ENCODE peak calls at places on chromosomes 5 and 9, in four cellular contexts. One of them, this sample, is unnamed.

GRCh38 chr9:131836607-131837315 is 96.9 kb upstream of the RAPGEF1 start:
- DNase-seq in K562: no peak
- DNase-seq in HepG2: no peak
- DNase-seq in GM12878: no peak
- DNase-seq in this sample: no peak

GRCh38 chr5:40991168-40991980 is 79.8 kb downstream of the MROH2B start:
- DNase-seq in K562: no peak
- DNase-seq in HepG2: peak
- DNase-seq in GM12878: no peak
- DNase-seq in this sample: no peak

GRCh38 chr9:133726401-133727276 is 11.5 kb downstream of the SARDH start:
- DNase-seq in K562: peak
- DNase-seq in HepG2: peak
- DNase-seq in GM12878: no peak
- DNase-seq in this sample: no peak

GRCh38 chr5:171122372-171122771 is 186.7 kb upstream of the TLX3 start:
- DNase-seq in K562: no peak
- DNase-seq in HepG2: no peak
- DNase-seq in GM12878: no peak
- DNase-seq in this sample: no peak

GRCh38 chr5:76104027-76104426 is 20.8 kb downstream of the SV2C start:
- DNase-seq in K562: no peak
- DNase-seq in HepG2: peak
- DNase-seq in GM12878: no peak
- DNase-seq in this sample: peak

GRCh38 chr9:101440714-101441230 is 5.2 kb upstream of the ALDOB start:
- DNase-seq in K562: no peak
- DNase-seq in HepG2: peak
- DNase-seq in GM12878: no peak
- DNase-seq in this sample: no peak

GRCh38 chr5:36177715-36178556 is 26.0 kb downstream of the SKP2 start:
- DNase-seq in K562: no peak
- DNase-seq in HepG2: peak
- DNase-seq in GM12878: no peak
- DNase-seq in this sample: no peak

GRCh38 chr5:78495800-78496199 is 135.4 kb downstream of the SCAMP1 start:
- DNase-seq in K562: no peak
- DNase-seq in HepG2: no peak
- DNase-seq in GM12878: no peak
- DNase-seq in this sample: no peak

DNA sequence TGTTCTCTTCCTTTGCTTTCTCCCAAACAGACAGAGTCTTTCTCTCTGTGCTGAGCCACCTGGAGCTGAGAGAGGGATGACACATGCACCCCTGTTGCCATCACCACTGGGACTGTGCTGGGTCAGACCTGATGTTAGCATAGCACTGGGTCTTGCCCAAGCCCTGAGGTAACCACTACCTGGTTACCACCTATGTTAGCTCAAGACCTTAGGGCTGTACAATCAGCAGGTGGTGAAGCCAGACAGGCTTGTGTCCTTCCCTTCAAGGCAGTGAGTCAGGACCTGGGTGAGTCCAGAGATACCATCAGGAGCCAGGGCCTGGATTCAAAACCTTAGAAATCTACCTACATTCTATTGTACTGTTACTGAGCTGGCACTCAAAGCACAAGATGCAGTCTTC is 32.1 kb downstream of the FST start:
- DNase-seq in K562: no peak
- DNase-seq in HepG2: no peak
- DNase-seq in GM12878: no peak
- DNase-seq in this sample: no peak
- TF ChIP-seq ATF3 in K562: no peak
- TF ChIP-seq ATF3 in HepG2: no peak
- TF ChIP-seq ATF3 in GM12878: no peak
- TF ChIP-seq ATF3 in this sample: no peak

GRCh38 chr9:138099803-138100598 is 222.4 kb downstream of the CACNA1B start:
- DNase-seq in K562: no peak
- DNase-seq in HepG2: no peak
- DNase-seq in GM12878: no peak
- DNase-seq in this sample: no peak
- TF ChIP-seq HDAC6 in K562: no peak
- TF ChIP-seq HDAC6 in HepG2: no peak
- TF ChIP-seq HDAC6 in GM12878: no peak
- TF ChIP-seq HDAC6 in this sample: no peak

GRCh38 chr9:126050605-126050990 is 276.0 kb upstream of the MVB12B start:
- DNase-seq in K562: no peak
- DNase-seq in HepG2: no peak
- DNase-seq in GM12878: no peak
- DNase-seq in this sample: no peak

GRCh38 chr9:126053913-126054312 is 272.7 kb upstream of the MVB12B start:
- DNase-seq in K562: no peak
- DNase-seq in HepG2: no peak
- DNase-seq in GM12878: no peak
- DNase-seq in this sample: no peak

GRCh38 chr9:126055386-126055785 is 271.2 kb upstream of the MVB12B start:
- DNase-seq in K562: no peak
- DNase-seq in HepG2: no peak
- DNase-seq in GM12878: no peak
- DNase-seq in this sample: no peak

GRCh38 chr9:126051446-126052130 is 275.0 kb upstream of the MVB12B start:
- DNase-seq in K562: no peak
- DNase-seq in HepG2: no peak
- DNase-seq in GM12878: no peak
- DNase-seq in this sample: no peak

DNA sequence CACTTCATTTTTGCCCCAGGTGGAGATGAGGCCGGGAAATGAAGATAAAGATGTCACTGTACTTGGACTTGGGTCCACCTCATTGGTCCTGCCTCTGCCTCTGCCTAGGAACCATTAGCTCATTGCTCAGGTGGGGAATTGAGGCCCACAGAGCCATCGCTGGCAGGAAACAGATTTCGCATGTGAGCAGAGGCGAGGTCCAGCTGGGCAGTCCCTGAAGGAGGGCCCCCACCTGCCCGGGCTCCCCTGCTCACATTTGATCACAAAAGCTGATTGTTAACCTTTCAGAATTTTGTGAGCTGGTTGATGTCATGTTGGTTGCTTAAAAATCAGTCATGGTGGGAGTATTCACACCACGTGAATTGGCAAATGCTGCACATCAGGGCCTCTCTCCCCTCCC is 273.8 kb upstream of the MVB12B start:
- DNase-seq in K562: no peak
- DNase-seq in HepG2: no peak
- DNase-seq in GM12878: no peak
- DNase-seq in this sample: no peak
- TF ChIP-seq ATF3 in K562: no peak
- TF ChIP-seq ATF3 in HepG2: no peak
- TF ChIP-seq ATF3 in GM12878: no peak
- TF ChIP-seq ATF3 in this sample: no peak

GRCh38 chr5:60972225-60972624 is 27.2 kb downstream of the NDUFAF2 start:
- DNase-seq in K562: no peak
- DNase-seq in HepG2: no peak
- DNase-seq in GM12878: peak
- DNase-seq in this sample: no peak
- TF ChIP-seq HDAC6 in K562: no peak
- TF ChIP-seq HDAC6 in HepG2: no peak
- TF ChIP-seq HDAC6 in GM12878: no peak
- TF ChIP-seq HDAC6 in this sample: no peak

GRCh38 chr9:135476981-135477380 is 2.6 kb upstream of the PPP1R26 start:
- DNase-seq in K562: no peak
- DNase-seq in HepG2: peak
- DNase-seq in GM12878: no peak
- DNase-seq in this sample: no peak

GRCh38 chr9:135473972-135474543 is 5.5 kb upstream of the PPP1R26 start:
- DNase-seq in K562: no peak
- DNase-seq in HepG2: no peak
- DNase-seq in GM12878: no peak
- DNase-seq in this sample: no peak

GRCh38 chr9:135476561-135476960 is 3.0 kb upstream of the PPP1R26 start:
- DNase-seq in K562: no peak
- DNase-seq in HepG2: no peak
- DNase-seq in GM12878: no peak
- DNase-seq in this sample: no peak

GRCh38 chr9:135471751-135472640 is 7.6 kb upstream of the PPP1R26 start:
- DNase-seq in K562: peak
- DNase-seq in HepG2: no peak
- DNase-seq in GM12878: no peak
- DNase-seq in this sample: no peak

GRCh38 chr9:135474915-135475314 is 4.7 kb upstream of the PPP1R26 start:
- DNase-seq in K562: peak
- DNase-seq in HepG2: peak
- DNase-seq in GM12878: no peak
- DNase-seq in this sample: peak
- TF ChIP-seq ATF3 in K562: no peak
- TF ChIP-seq ATF3 in HepG2: no peak
- TF ChIP-seq ATF3 in GM12878: no peak
- TF ChIP-seq ATF3 in this sample: no peak

GRCh38 chr9:122112238-122112637 is 19.1 kb upstream of the TTLL11 start:
- DNase-seq in K562: no peak
- DNase-seq in HepG2: no peak
- DNase-seq in GM12878: no peak
- DNase-seq in this sample: no peak

GRCh38 chr9:122116040-122116439 is 22.9 kb upstream of the TTLL11 start:
- DNase-seq in K562: no peak
- DNase-seq in HepG2: no peak
- DNase-seq in GM12878: no peak
- DNase-seq in this sample: no peak

GRCh38 chr9:122115176-122116035 is 22.3 kb upstream of the TTLL11 start:
- DNase-seq in K562: no peak
- DNase-seq in HepG2: no peak
- DNase-seq in GM12878: no peak
- DNase-seq in this sample: no peak

GRCh38 chr9:122111413-122112085 is 18.4 kb upstream of the TTLL11 start:
- DNase-seq in K562: no peak
- DNase-seq in HepG2: no peak
- DNase-seq in GM12878: no peak
- DNase-seq in this sample: no peak

DNA sequence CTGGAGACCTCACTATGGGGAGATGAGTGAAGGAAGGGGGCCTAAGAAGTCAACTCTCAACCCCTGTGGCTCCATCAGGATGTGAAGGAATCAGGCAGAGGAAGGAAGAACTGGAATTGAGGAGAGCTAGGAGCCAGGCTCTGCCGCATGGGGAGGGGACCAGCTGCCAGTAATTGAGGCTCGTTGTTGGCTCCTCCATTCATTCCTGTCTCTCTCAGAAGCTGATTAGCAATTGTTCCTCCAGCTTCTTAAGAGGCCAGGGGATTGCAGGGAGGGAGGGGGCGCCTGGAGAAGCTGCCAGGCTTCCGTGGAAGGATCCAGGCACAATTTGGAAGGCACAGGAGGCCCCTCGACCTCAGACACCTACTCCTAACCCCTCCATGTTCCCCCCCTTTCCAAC is 20.5 kb upstream of the TTLL11 start:
- DNase-seq in K562: no peak
- DNase-seq in HepG2: no peak
- DNase-seq in GM12878: no peak
- DNase-seq in this sample: no peak
- TF ChIP-seq HDAC6 in K562: no peak
- TF ChIP-seq HDAC6 in HepG2: no peak
- TF ChIP-seq HDAC6 in GM12878: no peak
- TF ChIP-seq HDAC6 in this sample: no peak